ENCODE peak calls at places on chromosomes 12 and 14, in five cellular contexts. S, V, R, W and L are unnamed samples.
A peak's percentile ranks its signal among the peaks of the same experiment; 100 is the strongest.

GRCh38 chr12:130307859-130308258 is 29.8 kb upstream of the PIWIL1 start:
- DNase-seq in W (no peak), S (no peak), V (no peak), R (no peak), L (no peak)

GRCh38 chr12:67982165-67982563 is 7.1 kb upstream of the IFNG-AS1 start:
- DNase-seq in S (no peak), W (no peak), V (no peak), R (no peak), L (no peak)

GRCh38 chr14:75125617-75126016 is 1.2 kb downstream of the NEK9 start:
- DNase-seq in S (no peak), V (no peak), W (peak; percentile 75), R (no peak), L (no peak)

GRCh38 chr14:45651906-45652305 is 398.9 kb upstream of the MIS18BP1 start:
- DNase-seq in V (no peak), S (no peak), R (no peak), W (no peak), L (no peak)

GRCh38 chr12:78331764-78332163 is 501.1 kb downstream of the NAV3 start:
- DNase-seq in W (no peak), R (no peak), V (no peak), S (no peak), L (no peak)

GRCh38 chr12:71158361-71158882 is 623 bp upstream of the TSPAN8 start:
- DNase-seq in R (no peak), W (no peak), S (no peak), V (no peak), L (no peak)

GRCh38 chr12:45517360-45517759 is 212.1 kb upstream of the ARID2 start:
- DNase-seq in S (no peak), W (no peak), V (no peak), R (no peak), L (no peak)

GRCh38 chr12:12985817-12986408 is 14.2 kb downstream of the HEBP1 start:
- DNase-seq in W (peak; percentile 38), R (no peak), V (peak; percentile 22), S (no peak), L (no peak)

GRCh38 chr12:87082756-87083155 is 826.6 kb upstream of the MGAT4C start:
- DNase-seq in S (no peak), W (no peak), V (no peak), R (no peak), L (no peak)

GRCh38 chr12:52543985-52544888 is 8.7 kb downstream of the KRT71 start:
- DNase-seq in R (no peak), W (no peak), V (no peak), S (no peak), L (no peak)

GRCh38 chr12:96425321-96425720 is 25.1 kb upstream of the CDK17 start:
- DNase-seq in V (peak; percentile 61), W (peak; percentile 81), R (no peak), S (no peak), L (no peak)

GRCh38 chr14:88551936-88552565 is 2.8 kb downstream of the PTPN21 start:
- DNase-seq in V (no peak), S (no peak), R (peak; percentile 32), W (peak; percentile 38), L (no peak)

GRCh38 chr14:58808828-58809227 is 171.1 kb downstream of the DACT1 start:
- DNase-seq in R (no peak), S (no peak), W (peak; percentile 47), V (no peak), L (no peak)

GRCh38 chr14:73997108-73997943 is 21.8 kb downstream of the ENTPD5 start:
- DNase-seq in R (no peak), S (no peak), V (no peak), W (no peak), L (no peak)

GRCh38 chr12:575948-576612 is 87.2 kb downstream of the NINJ2 start:
- DNase-seq in R (peak; percentile 84), S (peak; percentile 97), V (peak; percentile 85), W (peak; percentile 77), L (peak; percentile 38)

GRCh38 chr14:52338282-52338681 is 24.2 kb downstream of the PTGER2 start:
- DNase-seq in S (no peak), R (no peak), V (no peak), W (peak; percentile 65), L (peak; percentile 63)

GRCh38 chr14:105294142-105294597 is 6.6 kb downstream of the BRF1 start:
- DNase-seq in R (peak; percentile 78), S (peak; percentile 73), W (peak; percentile 47), V (peak; percentile 61), L (no peak)

GRCh38 chr12:25119020-25119419 is 75.9 kb downstream of the DNAI7 start:
- DNase-seq in W (no peak), R (no peak), S (no peak), V (peak; percentile 26), L (no peak)

GRCh38 chr14:96925422-96925821 is 128.2 kb downstream of the VRK1 start:
- DNase-seq in R (no peak), W (no peak), S (no peak), V (no peak), L (no peak)

GRCh38 chr12:25558566-25558965 is 5.5 kb upstream of the LMNTD1 start:
- DNase-seq in S (no peak), R (no peak), V (no peak), W (no peak), L (no peak)

GRCh38 chr12:6465467-6466183 is 4.9 kb downstream of the VAMP1 start:
- DNase-seq in V (peak; percentile 70), W (peak; percentile 84), S (no peak), R (no peak), L (peak; percentile 62)

GRCh38 chr12:44835641-44836379 is 40.3 kb downstream of the NELL2 start:
- DNase-seq in R (no peak), S (no peak), W (no peak), V (no peak), L (no peak)